ENCODE peak calls at places on chromosomes 3 and 15, in eight cellular contexts. D is endodermal cell, C is heart left ventricle, R is tibial artery, X is left ventricle myocardium inferior, N is stomach, W is lower lobe of right lung, J is transverse colon. K is an unnamed sample.

GRCh38 chr3:166634091-166634746 is 745.9 kb downstream of the ZBBX start:
- DNase-seq in D (no peak), C (no peak), R (no peak), X (no peak), N (no peak), W (no peak), J (no peak), K (no peak)

GRCh38 chr3:73695841-73696240 is 71.1 kb upstream of the PDZRN3 start:
- DNase-seq in D (no peak), C (no peak), R (no peak), X (no peak), N (no peak), W (no peak), J (no peak), K (no peak)

GRCh38 chr15:40249477-40250303 is 10.8 kb downstream of the PAK6 start:
- DNase-seq in D (no peak), C (no peak), R (peak), X (peak), N (no peak), W (peak), J (no peak), K (peak)

GRCh38 chr15:49421991-49422390 is 1.1 kb upstream of the FGF7 start:
- DNase-seq in D (peak), C (peak), R (peak), X (peak), N (peak), W (peak), J (peak), K (peak)

GRCh38 chr15:60760646-60761504 is 281.9 kb upstream of the ICE2 start:
- DNase-seq in D (no peak), C (no peak), R (no peak), X (no peak), N (no peak), W (no peak), J (no peak), K (peak)

GRCh38 chr15:92163641-92164040 is 230.0 kb upstream of the ST8SIA2 start:
- DNase-seq in D (peak), C (no peak), R (no peak), X (no peak), N (no peak), W (no peak), J (no peak), K (no peak)

GRCh38 chr3:134441321-134441720 is 44.5 kb downstream of the ANAPC13 start:
- DNase-seq in D (no peak), C (no peak), R (no peak), X (no peak), N (no peak), W (no peak), J (no peak), K (no peak)

GRCh38 chr15:66935121-66935520 is 130.3 kb upstream of the SMAD3 start:
- DNase-seq in D (peak), C (no peak), R (peak), X (no peak), N (no peak), W (no peak), J (no peak), K (no peak)

GRCh38 chr3:113241292-113242033 is 30.1 kb downstream of the BOC start:
- DNase-seq in D (peak), C (no peak), R (no peak), X (no peak), N (no peak), W (no peak), J (no peak), K (peak)

GRCh38 chr3:11185564-11186317 is 31.4 kb downstream of the HRH1 start:
- DNase-seq in D (no peak), C (peak), R (peak), X (peak), N (peak), W (peak), J (peak), K (peak)

GRCh38 chr3:148930785-148931184 is 60.6 kb upstream of the GYG1 start:
- DNase-seq in D (no peak), C (no peak), R (no peak), X (no peak), N (no peak), W (no peak), J (no peak), K (peak)

GRCh38 chr15:74400313-74400850 is 32.9 kb upstream of the CYP11A1 start:
- DNase-seq in D (no peak), C (no peak), R (no peak), X (no peak), N (no peak), W (no peak), J (no peak), K (no peak)

GRCh38 chr3:4852780-4853748 is 126.2 kb upstream of the BHLHE40 start:
- DNase-seq in D (no peak), C (no peak), R (no peak), X (no peak), N (no peak), W (no peak), J (no peak), K (peak)

GRCh38 chr3:87228316-87228715 is 1.2 kb downstream of the CHMP2B start:
- DNase-seq in D (no peak), C (no peak), R (no peak), X (no peak), N (no peak), W (no peak), J (no peak), K (peak)

GRCh38 chr3:30269751-30270445 is 336.5 kb upstream of the TGFBR2 start:
- DNase-seq in D (no peak), C (peak), R (no peak), X (no peak), N (no peak), W (no peak), J (no peak), K (peak)

GRCh38 chr3:26449996-26450395 is 172.6 kb upstream of the LRRC3B start:
- DNase-seq in D (no peak), C (no peak), R (no peak), X (no peak), N (no peak), W (no peak), J (no peak), K (no peak)

GRCh38 chr3:197224034-197224444 is 74.4 kb downstream of the DLG1 start:
- DNase-seq in D (no peak), C (no peak), R (no peak), X (no peak), N (no peak), W (no peak), J (no peak), K (peak)

GRCh38 chr3:163071684-163072083 is 1575.1 kb downstream of the OTOL1 start:
- DNase-seq in D (no peak), C (no peak), R (no peak), X (no peak), N (no peak), W (no peak), J (no peak), K (peak)

GRCh38 chr15:88487176-88487795 is 19.8 kb downstream of the MRPS11 start:
- DNase-seq in D (no peak), C (no peak), R (no peak), X (no peak), N (no peak), W (no peak), J (no peak), K (peak)

GRCh38 chr3:43330981-43331380 is 44.6 kb downstream of the SNRK start:
- DNase-seq in D (no peak), C (no peak), R (no peak), X (no peak), N (no peak), W (no peak), J (no peak), K (peak)

GRCh38 chr3:172848910-172849309 is 98.4 kb downstream of the ECT2 start:
- DNase-seq in D (no peak), C (no peak), R (no peak), X (no peak), N (no peak), W (no peak), J (no peak), K (peak)

GRCh38 chr3:172142074-172143059 is 103.0 kb downstream of the FNDC3B start:
- DNase-seq in D (no peak), C (no peak), R (no peak), X (no peak), N (no peak), W (no peak), J (no peak), K (peak)

GRCh38 chr3:47579875-47580274 is 1.2 kb upstream of the CSPG5 start:
- DNase-seq in D (no peak), C (no peak), R (no peak), X (no peak), N (no peak), W (no peak), J (no peak), K (no peak)

GRCh38 chr3:114553949-114554593 is 260.2 kb downstream of the TIGIT start:
- DNase-seq in D (no peak), C (no peak), R (no peak), X (no peak), N (no peak), W (no peak), J (no peak), K (peak)

GRCh38 chr3:114552527-114552812 is 258.6 kb downstream of the TIGIT start:
- DNase-seq in D (no peak), C (no peak), R (no peak), X (no peak), N (no peak), W (no peak), J (no peak), K (no peak)

GRCh38 chr3:114554716-114555115 is 260.9 kb downstream of the TIGIT start:
- DNase-seq in D (no peak), C (no peak), R (no peak), X (no peak), N (no peak), W (no peak), J (no peak), K (no peak)

GRCh38 chr3:114550155-114550554 is 256.3 kb downstream of the TIGIT start:
- DNase-seq in D (no peak), C (no peak), R (no peak), X (no peak), N (no peak), W (no peak), J (no peak), K (peak)

GRCh38 chr3:114551770-114552526 is 258.1 kb downstream of the TIGIT start:
- DNase-seq in D (no peak), C (no peak), R (no peak), X (no peak), N (no peak), W (no peak), J (no peak), K (peak)
- H3K27ac ChIP-seq in D (no peak), C (no peak), R (no peak), X (no peak), N (no peak), W (no peak), J (no peak), K (peak)

DNA sequence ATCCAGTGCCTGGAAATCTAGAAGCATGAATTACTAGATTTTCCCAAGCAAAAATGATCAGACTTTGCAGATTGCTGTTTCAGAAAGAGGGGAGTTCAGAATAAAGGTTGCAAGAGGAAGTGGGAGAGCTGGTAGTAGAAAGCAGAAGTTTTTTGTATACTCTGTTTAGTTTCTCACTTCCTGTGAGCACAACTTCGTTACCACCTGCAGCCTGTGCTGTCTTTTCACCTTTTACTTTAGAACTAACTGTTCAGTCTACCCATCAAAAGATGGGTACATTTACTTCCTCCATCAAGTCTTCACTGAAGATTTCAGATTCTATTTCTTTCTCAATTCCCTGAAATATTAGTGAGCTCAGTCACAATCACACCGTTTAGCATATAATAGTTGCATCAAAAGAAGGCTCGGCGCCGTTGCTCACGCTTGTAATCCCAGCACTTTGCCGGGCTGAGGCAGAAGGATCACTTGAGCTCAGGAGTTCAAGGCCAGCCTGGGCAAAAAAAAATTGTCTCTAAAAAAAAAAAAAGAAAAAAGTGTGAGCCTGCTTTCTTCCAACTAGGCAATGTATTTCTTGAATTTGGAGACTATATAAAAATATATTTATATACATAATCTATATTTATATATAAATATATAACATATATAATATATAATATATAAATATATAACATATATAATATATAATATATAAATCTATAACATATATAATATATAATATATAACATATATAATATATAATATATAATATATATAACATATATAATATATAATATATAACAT is 1.8 kb upstream of the CEP97 start:
- DNase-seq in D (no peak), C (no peak), R (no peak), X (no peak), N (no peak), W (no peak), J (no peak), K (no peak)
- H3K27ac ChIP-seq in D (no peak), C (no peak), R (no peak), X (peak), N (peak), W (peak), J (peak), K (no peak)

GRCh38 chr15:78565951-78566774 is 843 bp downstream of the CHRNA5 start:
- DNase-seq in D (peak), C (no peak), R (no peak), X (no peak), N (no peak), W (no peak), J (peak), K (peak)

GRCh38 chr15:78567541-78567940 is 2.2 kb downstream of the CHRNA5 start:
- DNase-seq in D (no peak), C (no peak), R (no peak), X (no peak), N (no peak), W (no peak), J (no peak), K (no peak)

GRCh38 chr15:78564743-78565096 is 600 bp upstream of the CHRNA5 start:
- DNase-seq in D (no peak), C (no peak), R (no peak), X (no peak), N (no peak), W (no peak), J (no peak), K (no peak)

GRCh38 chr15:78563092-78563491 is 2.2 kb upstream of the CHRNA5 start:
- DNase-seq in D (no peak), C (no peak), R (no peak), X (no peak), N (no peak), W (no peak), J (no peak), K (no peak)

DNA sequence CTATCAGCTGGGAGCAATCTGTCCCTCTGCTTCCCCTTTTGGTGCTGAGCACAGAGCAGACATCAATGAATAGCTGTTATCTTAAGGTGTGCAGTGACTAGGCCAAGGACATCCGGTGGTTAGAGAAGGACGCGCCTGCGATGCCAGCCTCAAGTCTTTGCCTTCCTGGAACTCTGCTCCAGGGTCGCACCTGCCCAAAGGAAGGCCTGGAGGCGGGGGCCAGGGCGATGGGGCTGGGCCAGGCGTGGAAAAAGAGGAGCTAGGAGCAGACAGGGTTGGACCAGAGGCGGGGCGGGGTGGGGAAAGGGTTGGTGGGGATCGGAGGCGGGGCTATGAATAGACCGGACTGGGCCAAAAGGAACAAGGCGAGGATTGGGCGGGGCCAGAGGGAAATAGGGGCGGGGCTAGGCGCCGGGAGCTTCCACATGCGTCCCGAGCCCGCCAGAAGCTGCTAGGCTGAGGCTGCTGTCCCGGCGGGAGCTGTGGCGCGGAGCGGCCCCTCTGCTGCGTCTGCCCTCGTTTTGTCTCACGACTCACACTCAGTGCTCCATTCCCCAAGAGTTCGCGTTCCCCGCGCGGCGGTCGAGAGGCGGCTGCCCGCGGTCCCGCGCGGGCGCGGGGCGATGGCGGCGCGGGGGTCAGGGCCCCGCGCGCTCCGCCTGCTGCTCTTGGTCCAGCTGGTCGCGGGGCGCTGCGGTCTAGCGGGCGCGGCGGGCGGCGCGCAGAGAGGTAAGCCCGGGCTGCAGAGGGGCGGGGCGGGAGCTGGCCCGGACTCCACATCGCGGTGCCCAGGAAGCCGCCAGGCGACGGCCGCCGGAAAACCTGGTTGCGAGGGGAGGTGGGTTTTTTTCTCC is at the start of gene CHRNA5:
- DNase-seq in D (peak), C (peak), R (peak), X (peak), N (peak), W (peak), J (peak), K (peak)
- H3K27ac ChIP-seq in D (peak), C (peak), R (no peak), X (no peak), N (peak), W (no peak), J (peak), K (peak)

GRCh38 chr3:105877625-105877913 is 8.8 kb upstream of the CBLB start:
- DNase-seq in D (no peak), C (no peak), R (no peak), X (no peak), N (no peak), W (no peak), J (no peak), K (no peak)

GRCh38 chr3:105878061-105878460 is 9.2 kb upstream of the CBLB start:
- DNase-seq in D (no peak), C (no peak), R (no peak), X (no peak), N (no peak), W (no peak), J (no peak), K (peak)

GRCh38 chr3:105880681-105881290 is 12.0 kb upstream of the CBLB start:
- DNase-seq in D (no peak), C (no peak), R (no peak), X (no peak), N (no peak), W (no peak), J (no peak), K (no peak)

DNA sequence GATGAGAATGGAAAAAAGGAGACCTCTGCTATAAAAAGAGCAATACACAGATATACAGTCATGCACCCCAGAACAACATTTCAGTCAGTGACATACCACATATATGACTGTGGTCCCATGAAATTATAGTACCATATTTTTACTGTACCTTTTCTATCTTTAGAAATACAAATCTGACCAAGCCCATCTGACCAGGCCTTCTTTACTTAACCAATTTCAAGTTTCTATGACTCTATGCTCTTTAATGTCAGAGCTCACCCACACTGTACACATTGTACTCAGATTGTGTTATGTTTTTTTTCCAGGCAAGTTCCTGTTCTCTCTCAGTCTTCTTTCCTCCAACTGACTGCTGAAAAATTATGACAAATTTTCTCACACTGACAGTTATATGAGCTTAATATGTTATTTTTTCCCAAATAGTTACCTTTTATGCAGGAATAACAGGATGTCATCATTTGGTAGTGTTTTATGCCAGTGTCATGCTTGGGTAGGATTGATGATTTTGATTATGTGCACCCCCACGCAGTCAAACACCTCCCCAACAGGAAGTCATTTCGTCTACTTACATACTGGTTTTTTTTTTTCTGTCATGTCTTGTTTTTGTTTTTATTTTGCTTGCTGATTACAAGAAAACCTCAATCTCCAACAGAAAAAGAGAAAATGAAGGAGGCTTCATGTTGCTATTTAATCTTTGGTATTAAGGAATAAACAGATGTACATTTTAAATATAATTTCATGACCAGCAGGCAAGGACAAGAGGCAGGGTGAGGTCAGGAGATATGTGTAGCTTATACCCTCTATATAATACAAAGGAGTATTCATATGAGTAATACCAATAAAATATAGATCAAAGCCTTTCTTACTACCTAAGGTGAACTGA is 8.2 kb upstream of the CBLB start:
- DNase-seq in D (no peak), C (no peak), R (no peak), X (no peak), N (no peak), W (no peak), J (no peak), K (no peak)
- H3K27ac ChIP-seq in D (no peak), C (no peak), R (no peak), X (no peak), N (peak), W (no peak), J (peak), K (no peak)

GRCh38 chr3:65924762-65925161 is 114.0 kb downstream of the MAGI1 start:
- DNase-seq in D (no peak), C (no peak), R (no peak), X (no peak), N (no peak), W (no peak), J (no peak), K (no peak)

GRCh38 chr3:65925254-65925954 is 113.3 kb downstream of the MAGI1 start:
- DNase-seq in D (no peak), C (no peak), R (no peak), X (no peak), N (peak), W (no peak), J (no peak), K (no peak)

GRCh38 chr3:65928110-65928509 is 110.6 kb downstream of the MAGI1 start:
- DNase-seq in D (no peak), C (no peak), R (no peak), X (no peak), N (peak), W (no peak), J (no peak), K (no peak)

GRCh38 chr3:65930650-65931049 is 108.1 kb downstream of the MAGI1 start:
- DNase-seq in D (no peak), C (no peak), R (no peak), X (no peak), N (no peak), W (no peak), J (no peak), K (no peak)

DNA sequence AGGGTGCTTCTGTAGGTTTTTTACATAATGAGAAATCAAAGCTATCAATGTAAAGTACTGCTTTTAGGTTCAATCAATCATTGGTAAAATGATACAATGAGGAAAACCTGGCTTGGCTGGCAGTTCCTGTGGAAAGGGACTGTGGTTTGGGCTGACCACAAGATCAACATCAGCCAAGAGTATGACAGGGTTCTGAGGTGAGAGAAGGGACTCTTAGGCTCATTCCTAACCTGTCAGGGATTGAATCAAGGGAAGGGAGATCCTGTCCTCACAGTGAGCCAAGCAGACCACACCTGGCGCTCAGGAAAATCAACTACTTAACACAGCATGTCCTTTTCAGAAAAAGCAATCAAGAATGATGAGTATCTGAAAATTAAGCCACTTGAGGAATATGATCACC is 111.1 kb downstream of the MAGI1 start:
- DNase-seq in D (no peak), C (no peak), R (no peak), X (no peak), N (peak), W (no peak), J (no peak), K (peak)
- H3K27ac ChIP-seq in D (no peak), C (no peak), R (no peak), X (no peak), N (peak), W (no peak), J (no peak), K (no peak)

GRCh38 chr15:33680336-33680735 is 288.0 kb upstream of the CHRM5 start:
- DNase-seq in D (no peak), C (no peak), R (no peak), X (no peak), N (no peak), W (no peak), J (no peak), K (no peak)
- H3K27ac ChIP-seq in D (no peak), C (no peak), R (peak), X (no peak), N (no peak), W (no peak), J (no peak), K (no peak)